ENCODE peak calls at places on chromosome 19, in six cellular contexts. G is fibroblast of the aortic adventitia, U is tibial nerve, H is cardiac muscle cell, Y is neural progenitor cell, B is upper lobe of right lung. A is an unnamed sample.

GRCh38 chr19:47109541-47110375 is 3.8 kb downstream of the ZC3H4 start:
- DNase-seq in G (peak), U (no peak), H (peak), Y (no peak), B (no peak), A (no peak)

GRCh38 chr19:40601061-40601973 is at the start of gene LTBP4:
- DNase-seq in G (no peak), U (no peak), H (peak), Y (peak), B (peak), A (no peak)

GRCh38 chr19:50008532-50008931 is 16.6 kb downstream of the VRK3 start:
- DNase-seq in G (no peak), U (no peak), H (no peak), Y (peak), B (no peak), A (no peak)

GRCh38 chr19:33063356-33064116 is 1.2 kb downstream of the RHPN2 start:
- DNase-seq in G (peak), U (no peak), H (peak), Y (peak), B (no peak), A (no peak)

GRCh38 chr19:19475845-19476828 is 39.2 kb downstream of the TSSK6 start:
- DNase-seq in G (peak), U (no peak), H (peak), Y (peak), B (no peak), A (no peak)

GRCh38 chr19:34335914-34336313 is 29.1 kb upstream of the GPI start:
- DNase-seq in G (no peak), U (no peak), H (no peak), Y (no peak), B (no peak), A (no peak)

GRCh38 chr19:33659835-33660234 is 38.1 kb downstream of the CHST8 start:
- DNase-seq in G (no peak), U (no peak), H (no peak), Y (no peak), B (no peak), A (no peak)

GRCh38 chr19:55369651-55370304 is 485 bp downstream of the IL11 start:
- DNase-seq in G (peak), U (no peak), H (peak), Y (peak), B (no peak), A (no peak)

GRCh38 chr19:3335431-3336350 is 30.7 kb upstream of the NFIC start:
- DNase-seq in G (peak), U (peak), H (peak), Y (no peak), B (no peak), A (no peak)

GRCh38 chr19:13366529-13367143 is 139.6 kb downstream of the CACNA1A start:
- DNase-seq in G (peak), U (no peak), H (peak), Y (peak), B (no peak), A (no peak)

GRCh38 chr19:4081441-4082129 is 14.9 kb upstream of the ZBTB7A start:
- DNase-seq in G (no peak), U (no peak), H (peak), Y (no peak), B (no peak), A (no peak)

GRCh38 chr19:49564616-49565045 is 15.7 kb downstream of the NOSIP start:
- DNase-seq in G (no peak), U (no peak), H (no peak), Y (no peak), B (no peak), A (no peak)

GRCh38 chr19:5093297-5093858 is 124.5 kb downstream of the KDM4B start:
- DNase-seq in G (no peak), U (peak), H (peak), Y (peak), B (no peak), A (no peak)

GRCh38 chr19:51342631-51343569 is 961 bp upstream of the VSIG10L start:
- DNase-seq in G (no peak), U (no peak), H (no peak), Y (no peak), B (no peak), A (no peak)

GRCh38 chr19:46863818-46864629 is 3.2 kb downstream of the ARHGAP35 start:
- DNase-seq in G (peak), U (no peak), H (peak), Y (peak), B (peak), A (no peak)

GRCh38 chr19:11281336-11282049 is 14.5 kb upstream of the TSPAN16 start:
- DNase-seq in G (no peak), U (no peak), H (peak), Y (no peak), B (no peak), A (no peak)

GRCh38 chr19:42242071-42242511 is 311 bp downstream of the GSK3A start:
- DNase-seq in G (no peak), U (no peak), H (peak), Y (no peak), B (no peak), A (no peak)

GRCh38 chr19:51136891-51137551 is 5.1 kb upstream of the SIGLEC7 start:
- DNase-seq in G (no peak), U (peak), H (peak), Y (no peak), B (peak), A (no peak)

GRCh38 chr19:6835501-6835900 is 51.9 kb upstream of the ADGRE1 start:
- DNase-seq in G (no peak), U (no peak), H (no peak), Y (no peak), B (no peak), A (no peak)

GRCh38 chr19:4577020-4577782 is 17.7 kb upstream of the SEMA6B start:
- DNase-seq in G (peak), U (no peak), H (peak), Y (no peak), B (no peak), A (no peak)

GRCh38 chr19:51971624-51972023 is 15.0 kb downstream of the ZNF350 start:
- DNase-seq in G (peak), U (no peak), H (peak), Y (peak), B (no peak), A (no peak)

GRCh38 chr19:13109361-13110098 is 6.9 kb upstream of the LYL1 start:
- DNase-seq in G (no peak), U (no peak), H (no peak), Y (no peak), B (no peak), A (no peak)

GRCh38 chr19:49468746-49469447 is 5.1 kb upstream of the FLT3LG start:
- DNase-seq in G (peak), U (peak), H (peak), Y (peak), B (no peak), A (no peak)

GRCh38 chr19:50843205-50843604 is 9.8 kb upstream of the KLK15 start:
- DNase-seq in G (no peak), U (no peak), H (no peak), Y (no peak), B (no peak), A (no peak)

GRCh38 chr19:48780684-48781391 is 25.5 kb downstream of the FGF21 start:
- DNase-seq in G (peak), U (peak), H (peak), Y (no peak), B (no peak), A (no peak)

GRCh38 chr19:18508585-18508984 is 13.3 kb downstream of the ELL start:
- DNase-seq in G (no peak), U (no peak), H (no peak), Y (no peak), B (no peak), A (no peak)

GRCh38 chr19:12937243-12938053 is 961 bp upstream of the CALR start:
- DNase-seq in G (no peak), U (peak), H (no peak), Y (peak), B (peak), A (no peak)

GRCh38 chr19:39852882-39853281 is 6.7 kb upstream of the FBL start:
- DNase-seq in G (no peak), U (no peak), H (no peak), Y (no peak), B (no peak), A (no peak)

GRCh38 chr19:56671613-56671994 is at the start of gene ZNF835:
- DNase-seq in G (no peak), U (peak), H (peak), Y (no peak), B (peak), A (peak)

GRCh38 chr19:17972230-17972629 is 5.3 kb downstream of the KCNN1 start:
- DNase-seq in G (no peak), U (no peak), H (no peak), Y (no peak), B (no peak), A (no peak)

GRCh38 chr19:10332158-10332964 is 968 bp downstream of the RAVER1 start:
- DNase-seq in G (no peak), U (no peak), H (no peak), Y (no peak), B (no peak), A (no peak)

GRCh38 chr19:11814707-11815050 is 606 bp downstream of the ZNF440 start:
- DNase-seq in G (peak), U (no peak), H (peak), Y (peak), B (no peak), A (no peak)

GRCh38 chr19:14440049-14440448 is 6.9 kb downstream of the PKN1 start:
- DNase-seq in G (no peak), U (peak), H (no peak), Y (no peak), B (peak), A (peak)

GRCh38 chr19:42606660-42607351 is 12.1 kb upstream of the CEACAM8 start:
- DNase-seq in G (peak), U (no peak), H (peak), Y (peak), B (peak), A (peak)

GRCh38 chr19:49664171-49665070 is 1.2 kb downstream of the IRF3 start:
- DNase-seq in G (peak), U (peak), H (peak), Y (peak), B (peak), A (peak)

GRCh38 chr19:15649526-15649925 is 8.8 kb downstream of the CYP4F3 start:
- DNase-seq in G (no peak), U (no peak), H (no peak), Y (no peak), B (no peak), A (no peak)

GRCh38 chr19:39236527-39236926 is 8.3 kb downstream of the IFNL3 start:
- DNase-seq in G (no peak), U (no peak), H (no peak), Y (no peak), B (no peak), A (no peak)

DNA sequence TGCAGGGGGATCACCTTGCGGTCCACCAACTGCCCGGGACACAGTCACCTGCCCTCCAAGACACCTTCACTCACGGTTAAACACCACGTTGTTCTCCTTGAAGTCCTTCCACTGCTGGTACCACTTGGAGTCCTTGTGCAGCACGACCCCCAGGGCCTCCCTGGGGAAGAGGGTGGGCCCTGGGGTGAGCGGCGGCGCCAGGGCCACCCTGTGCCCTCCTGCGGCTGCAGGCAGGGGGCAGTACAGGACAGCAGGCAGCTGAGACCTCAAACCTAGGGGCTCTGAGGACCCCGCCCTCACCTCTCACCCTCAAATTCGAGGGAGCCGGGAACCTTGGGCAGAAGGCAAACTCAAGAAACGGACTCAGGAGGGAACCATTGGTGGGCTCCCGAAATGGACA is 7.5 kb upstream of the CTXN1 start:
- DNase-seq in G (no peak), U (no peak), H (no peak), Y (no peak), B (no peak), A (no peak)
- TF ChIP-seq CTCF in G (peak), U (no peak), H (peak), Y (peak), B (peak), A (no peak)

DNA sequence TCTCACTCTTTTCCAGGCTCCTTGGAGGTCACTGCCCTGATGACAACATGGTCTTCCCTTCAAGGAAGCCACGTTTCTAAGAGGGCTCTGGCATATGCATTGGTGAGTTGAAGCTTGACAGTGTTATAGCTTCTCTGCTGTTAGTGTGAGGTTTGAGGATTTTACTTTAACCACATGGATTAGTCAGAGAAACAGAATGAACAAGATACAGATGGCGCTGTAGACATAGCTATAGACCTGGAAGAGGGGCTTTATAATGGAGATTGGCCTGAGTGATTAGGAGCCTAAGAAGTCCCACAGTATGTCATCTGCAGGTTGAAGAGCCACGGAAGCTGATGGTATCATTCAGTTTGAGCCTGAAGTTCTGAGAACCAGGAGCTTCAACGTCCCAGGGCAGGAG is 18.4 kb upstream of the URI1 start:
- DNase-seq in G (no peak), U (no peak), H (no peak), Y (no peak), B (no peak), A (no peak)
- TF ChIP-seq CTCF in G (no peak), U (no peak), H (no peak), Y (no peak), B (no peak), A (no peak)

DNA sequence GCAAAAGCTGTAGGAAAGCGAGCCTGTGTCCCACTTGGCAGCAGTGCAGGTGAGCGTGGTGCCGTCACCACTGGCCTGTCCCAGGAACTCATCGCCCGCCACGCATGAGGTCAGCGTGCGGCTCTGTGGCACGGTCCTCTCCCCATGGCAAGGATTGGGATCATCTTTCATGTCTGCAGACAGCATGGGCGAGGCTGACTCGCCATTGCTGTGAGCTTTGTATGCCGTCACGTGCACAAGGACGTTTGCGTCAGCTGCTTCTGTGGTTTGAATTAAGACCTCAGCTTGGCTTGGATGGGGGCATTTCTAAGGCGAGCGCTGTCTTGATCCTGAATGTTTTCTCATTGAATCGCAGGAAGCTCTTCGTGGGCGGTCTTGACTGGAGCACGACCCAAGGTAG is 9.8 kb downstream of the DAZAP1 start:
- DNase-seq in G (peak), U (no peak), H (peak), Y (no peak), B (no peak), A (no peak)
- TF ChIP-seq CTCF in G (no peak), U (no peak), H (no peak), Y (no peak), B (no peak), A (no peak)

GRCh38 chr19:1354496-1355257 is 29.0 kb upstream of the NDUFS7 start:
- DNase-seq in G (peak), U (peak), H (peak), Y (peak), B (peak), A (peak)
- TF ChIP-seq CTCF in G (no peak), U (no peak), H (peak), Y (peak), B (no peak), A (no peak)

GRCh38 chr19:1598777-1599459 is 6.3 kb upstream of the MBD3 start:
- DNase-seq in G (no peak), U (no peak), H (no peak), Y (no peak), B (no peak), A (no peak)

GRCh38 chr19:1599460-1599846 is 5.8 kb downstream of the UQCR11 start:
- DNase-seq in G (no peak), U (no peak), H (no peak), Y (no peak), B (no peak), A (no peak)

GRCh38 chr19:1605236-1606137 is at the start of gene UQCR11:
- DNase-seq in G (peak), U (peak), H (peak), Y (peak), B (peak), A (peak)

GRCh38 chr19:1602091-1602707 is 3.1 kb downstream of the UQCR11 start:
- DNase-seq in G (no peak), U (no peak), H (no peak), Y (no peak), B (no peak), A (no peak)

GRCh38 chr19:1601613-1602064 is 3.6 kb downstream of the UQCR11 start:
- DNase-seq in G (no peak), U (no peak), H (no peak), Y (no peak), B (no peak), A (no peak)
- TF ChIP-seq CTCF in G (peak), U (no peak), H (peak), Y (peak), B (no peak), A (no peak)

GRCh38 chr19:35419046-35419445 is 29.0 kb upstream of the FFAR2 start:
- DNase-seq in G (no peak), U (no peak), H (no peak), Y (no peak), B (no peak), A (no peak)

GRCh38 chr19:35417278-35417677 is 30.8 kb upstream of the FFAR2 start:
- DNase-seq in G (no peak), U (no peak), H (no peak), Y (no peak), B (no peak), A (no peak)

GRCh38 chr19:35416331-35416730 is 31.7 kb upstream of the FFAR2 start:
- DNase-seq in G (no peak), U (no peak), H (no peak), Y (no peak), B (no peak), A (no peak)

GRCh38 chr19:35421362-35421761 is 26.7 kb upstream of the FFAR2 start:
- DNase-seq in G (no peak), U (no peak), H (no peak), Y (no peak), B (no peak), A (no peak)

DNA sequence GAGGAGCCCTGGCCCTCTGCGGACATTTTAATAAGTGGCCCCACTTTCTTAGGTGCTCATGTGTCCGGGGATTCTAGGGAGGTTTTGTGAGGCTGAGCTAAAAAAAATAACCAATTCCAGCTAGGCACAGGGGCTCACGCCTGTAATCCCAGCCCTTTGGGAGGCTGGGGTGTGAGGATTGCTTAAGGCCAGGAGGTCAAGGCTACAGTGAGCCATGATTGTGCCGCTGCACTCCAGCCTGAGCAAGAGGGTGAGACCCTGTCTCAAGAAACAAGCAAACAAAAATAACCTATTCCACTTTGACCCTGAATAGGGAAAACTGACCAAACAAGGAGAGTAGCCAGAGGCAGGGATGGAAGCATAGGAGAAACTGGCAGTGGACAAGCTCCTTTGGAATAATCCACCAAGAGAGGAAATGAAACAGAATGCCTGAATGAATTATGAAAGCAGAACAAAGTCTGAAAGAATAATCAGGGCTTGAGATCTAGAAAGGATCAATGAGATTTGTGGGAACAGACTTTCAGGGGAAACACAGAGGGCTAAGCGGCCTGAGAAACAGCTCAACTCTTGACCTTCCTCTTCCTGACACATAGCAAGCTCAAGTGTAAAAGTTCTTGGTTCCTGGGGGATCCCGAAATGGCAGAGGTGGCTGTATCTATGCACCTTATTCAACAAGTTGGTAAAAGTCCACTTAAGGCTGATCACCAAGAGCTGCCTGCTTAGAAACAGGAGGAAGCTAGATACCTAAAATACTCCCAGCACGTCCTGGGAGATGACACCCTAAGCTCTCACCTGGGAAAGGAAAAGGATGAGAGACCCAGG is 30.1 kb upstream of the FFAR2 start:
- DNase-seq in G (no peak), U (no peak), H (no peak), Y (no peak), B (no peak), A (no peak)
- TF ChIP-seq CTCF in G (no peak), U (no peak), H (no peak), Y (no peak), B (no peak), A (no peak)